ENCODE peak calls at places on chromosomes 4 and X, in seven cellular contexts. C, W, T, B, F, Q and E are unnamed samples.

GRCh38 chr4:78477276-78477675 is 74.3 kb upstream of the ANXA3 start:
- DNase-seq in W (no peak), C (no peak), T (no peak), F (no peak), Q (no peak), B (peak; percentile 12), E (no peak)

GRCh38 chr4:186172551-186172950 is 18.8 kb upstream of the CYP4V2 start:
- DNase-seq in C (no peak), W (no peak), T (no peak), Q (no peak), F (no peak), B (no peak), E (no peak)

GRCh38 chr4:127335732-127336131 is 297.0 kb upstream of the INTU start:
- DNase-seq in B (no peak), Q (no peak), W (no peak), T (no peak), F (no peak), C (no peak), E (no peak)

GRCh38 chr4:87375719-87376291 is 15.2 kb downstream of the HSD17B11 start:
- DNase-seq in B (peak; percentile 65), C (no peak), F (no peak), W (peak; percentile 28), T (no peak), Q (no peak), E (no peak)

GRCh38 chrX:16743604-16744325 is 24.4 kb downstream of the SYAP1 start:
- DNase-seq in T (no peak), F (no peak), Q (no peak), W (no peak), B (peak; percentile 85), C (no peak), E (no peak)

GRCh38 chrX:53481816-53482485 is 47.8 kb upstream of the HSD17B10 start:
- DNase-seq in C (no peak), B (peak; percentile 70), W (peak; percentile 76), Q (peak; percentile 63), T (peak; percentile 6), F (peak; percentile 53), E (no peak)

GRCh38 chr4:23630110-23630509 is 259.7 kb downstream of the PPARGC1A start:
- DNase-seq in B (no peak), F (no peak), C (no peak), T (no peak), W (no peak), Q (no peak), E (no peak)

GRCh38 chr4:2286904-2287593 is 25.1 kb upstream of the MXD4 start:
- DNase-seq in C (no peak), Q (no peak), T (no peak), F (no peak), B (no peak), W (peak; percentile 45), E (no peak)

GRCh38 chrX:153343674-153344073 is 9.7 kb downstream of the ZNF275 start:
- DNase-seq in T (no peak), W (no peak), Q (no peak), C (no peak), B (no peak), F (no peak), E (no peak)

GRCh38 chr4:88333741-88334405 is 44.8 kb upstream of the HERC6 start:
- DNase-seq in C (no peak), Q (no peak), W (no peak), T (no peak), F (no peak), B (peak; percentile 7), E (no peak)

GRCh38 chrX:4263005-4263404 is 549.6 kb upstream of the PRKX start:
- DNase-seq in T (no peak), Q (no peak), W (peak; percentile 20), C (no peak), B (no peak), F (no peak), E (no peak)

GRCh38 chr4:40157444-40157843 is 39.4 kb upstream of the RHOH start:
- DNase-seq in T (no peak), C (no peak), W (no peak), B (no peak), Q (no peak), F (no peak), E (no peak)

GRCh38 chr4:69750346-69750745 is 10.1 kb downstream of the SULT1B1 start:
- DNase-seq in F (no peak), T (no peak), B (no peak), Q (no peak), C (no peak), W (no peak), E (no peak)

GRCh38 chrX:88863726-88864125 is 116.7 kb downstream of the CPXCR1 start:
- DNase-seq in C (no peak), Q (no peak), T (no peak), F (no peak), W (no peak), B (no peak), E (no peak)

GRCh38 chr4:128288689-128289106 is 1.1 kb upstream of the PGRMC2 start:
- DNase-seq in T (no peak), F (peak; percentile 23), W (peak; percentile 52), B (peak; percentile 15), C (no peak), Q (no peak), E (no peak)

GRCh38 chrX:69182818-69183375 is 17.6 kb upstream of the PJA1 start:
- DNase-seq in B (peak; percentile 20), F (no peak), W (no peak), C (no peak), T (no peak), Q (no peak), E (no peak)

GRCh38 chrX:132488092-132488749 is 617 bp downstream of the MBNL3 start:
- DNase-seq in B (peak; percentile 58), W (no peak), F (peak; percentile 57), Q (no peak), C (no peak), T (no peak), E (no peak)

GRCh38 chr4:41146716-41147506 is 67.4 kb downstream of the APBB2 start:
- DNase-seq in Q (no peak), W (peak; percentile 91), B (peak; percentile 82), F (no peak), C (no peak), T (no peak), E (no peak)

GRCh38 chr4:110124721-110125120 is 73.7 kb downstream of the ELOVL6 start:
- DNase-seq in F (no peak), T (no peak), B (peak; percentile 34), C (no peak), W (no peak), Q (no peak), E (peak; percentile 3)

GRCh38 chrX:87299563-87300160 is 217.9 kb upstream of the KLHL4 start:
- DNase-seq in C (no peak), W (peak; percentile 19), F (no peak), T (no peak), Q (no peak), B (peak; percentile 6), E (no peak)

GRCh38 chrX:37905436-37906147 is 58.2 kb upstream of the DYNLT3 start:
- DNase-seq in F (peak; percentile 25), C (no peak), W (peak; percentile 69), T (peak; percentile 0), B (peak; percentile 80), Q (peak; percentile 47), E (no peak)

GRCh38 chr4:25235401-25235800 is 1.6 kb downstream of the PI4K2B start:
- DNase-seq in C (no peak), T (no peak), Q (no peak), B (peak; percentile 4), F (no peak), W (no peak), E (no peak)

GRCh38 chr4:8737601-8738279 is 133.9 kb downstream of the HMX1 start:
- DNase-seq in B (no peak), Q (peak; percentile 35), C (no peak), F (no peak), T (no peak), W (no peak), E (no peak)

GRCh38 chr4:9608300-9608699 is 164.1 kb downstream of the DEFB131A start:
- DNase-seq in Q (no peak), B (no peak), C (no peak), T (no peak), F (no peak), W (no peak), E (no peak)

GRCh38 chr4:4574792-4575191 is 32.9 kb upstream of the STX18 start:
- DNase-seq in T (no peak), W (peak; percentile 28), C (no peak), Q (no peak), F (no peak), B (peak; percentile 56), E (no peak)

GRCh38 chr4:29553842-29554241 is 1166.3 kb upstream of the PCDH7 start:
- DNase-seq in F (no peak), C (no peak), B (peak; percentile 78), W (no peak), T (no peak), Q (no peak), E (no peak)

GRCh38 chrX:43349363-43349762 is 306.7 kb upstream of the MAOA start:
- DNase-seq in F (peak; percentile 11), T (peak; percentile 1), B (peak; percentile 24), C (no peak), W (peak; percentile 62), Q (peak; percentile 53), E (no peak)

GRCh38 chrX:133537142-133537541 is 121.9 kb upstream of the GPC4 start:
- DNase-seq in W (no peak), T (no peak), C (no peak), Q (no peak), F (no peak), B (no peak), E (no peak)

GRCh38 chrX:136318895-136319597 is 18.3 kb downstream of the ADGRG4 start:
- DNase-seq in F (peak; percentile 90), T (no peak), Q (no peak), W (no peak), B (no peak), C (no peak), E (no peak)

GRCh38 chrX:153651540-153652079 is 4.6 kb downstream of the DUSP9 start:
- DNase-seq in F (no peak), W (no peak), C (no peak), Q (peak; percentile 46), T (no peak), B (peak; percentile 42), E (no peak)

GRCh38 chr4:157558016-157558415 is 337.5 kb downstream of the GRIA2 start:
- DNase-seq in Q (no peak), B (no peak), F (no peak), C (no peak), T (no peak), W (peak; percentile 7), E (no peak)

GRCh38 chr4:85498068-85498733 is 23.3 kb downstream of the ARHGAP24 start:
- DNase-seq in B (peak; percentile 90), C (no peak), F (no peak), T (no peak), Q (no peak), W (no peak), E (no peak)

GRCh38 chrX:16639966-16640365 is 10.0 kb upstream of the S100G start:
- DNase-seq in T (no peak), C (no peak), W (no peak), Q (no peak), F (no peak), B (no peak), E (no peak)

GRCh38 chr4:145482209-145483021 is 762 bp downstream of the SMAD1 start:
- DNase-seq in Q (peak; percentile 72), C (peak; percentile 54), B (peak; percentile 61), F (peak; percentile 25), T (peak; percentile 65), W (peak; percentile 77), E (no peak)

GRCh38 chrX:11180571-11180970 is 69.4 kb downstream of the HCCS start:
- DNase-seq in B (no peak), Q (no peak), F (no peak), T (no peak), C (no peak), W (no peak), E (no peak)

GRCh38 chr4:83548151-83548905 is 12.4 kb downstream of the GPAT3 start:
- DNase-seq in T (peak; percentile 35), Q (peak; percentile 82), C (peak; percentile 31), F (no peak), B (peak; percentile 96), W (no peak), E (peak; percentile 37)

GRCh38 chrX:20680998-20681397 is 414.3 kb upstream of the RPS6KA3 start:
- DNase-seq in C (no peak), T (no peak), F (no peak), B (no peak), W (no peak), Q (no peak), E (no peak)

GRCh38 chrX:65874765-65875164 is 165.1 kb downstream of the VSIG4 start:
- DNase-seq in T (no peak), B (peak; percentile 21), Q (no peak), F (no peak), C (no peak), W (no peak), E (no peak)